ENCODE peak calls at places on chromosome 13, in four cellular contexts. Y, G, D and N are unnamed samples.

GRCh38 chr13:75704942-75705320 is 68.8 kb downstream of the LMO7 start:
- DNase-seq in Y (no peak), G (no peak), D (no peak), N (no peak)

GRCh38 chr13:101514695-101515275 is 62.3 kb downstream of the ITGBL1 start:
- DNase-seq in Y (no peak), G (peak; percentile 68), D (peak; percentile 48), N (no peak)

GRCh38 chr13:112908342-112908741 is 60.7 kb upstream of the MCF2L start:
- DNase-seq in Y (no peak), G (no peak), D (no peak), N (no peak)

GRCh38 chr13:92136449-92137180 is 738.2 kb downstream of the GPC5 start:
- DNase-seq in Y (no peak), G (no peak), D (no peak), N (no peak)

GRCh38 chr13:44763604-44764311 is 187.6 kb upstream of the TSC22D1 start:
- DNase-seq in Y (no peak), G (no peak), D (no peak), N (no peak)

GRCh38 chr13:89307278-89307677 is 1636.1 kb downstream of the SLITRK5 start:
- DNase-seq in Y (no peak), G (no peak), D (no peak), N (no peak)

GRCh38 chr13:50989476-50989875 is 79.9 kb downstream of the RNASEH2B start:
- DNase-seq in Y (no peak), G (no peak), D (no peak), N (no peak)

GRCh38 chr13:74931698-74932433 is 550.1 kb downstream of the TBC1D4 start:
- DNase-seq in Y (no peak), G (no peak), D (no peak), N (no peak)

GRCh38 chr13:45178349-45179142 is 22.3 kb downstream of the KCTD4 start:
- DNase-seq in Y (no peak), G (peak; percentile 93), D (no peak), N (no peak)

GRCh38 chr13:74136089-74136658 is 2.0 kb upstream of the KLF12 start:
- DNase-seq in Y (no peak), G (peak; percentile 62), D (no peak), N (no peak)

GRCh38 chr13:97249093-97249787 is 27.1 kb downstream of the MBNL2 start:
- DNase-seq in Y (no peak), G (no peak), D (no peak), N (no peak)

GRCh38 chr13:111279253-111279652 is 41.2 kb upstream of the TEX29 start:
- DNase-seq in Y (no peak), G (no peak), D (no peak), N (no peak)

GRCh38 chr13:44040754-44041100 is 161.0 kb downstream of the LACC1 start:
- DNase-seq in Y (no peak), G (peak; percentile 48), D (no peak), N (no peak)

GRCh38 chr13:79231887-79232286 is 174.2 kb downstream of the RBM26 start:
- DNase-seq in Y (no peak), G (no peak), D (no peak), N (no peak)

GRCh38 chr13:28533049-28533436 is 38.1 kb upstream of the FLT1 start:
- DNase-seq in Y (no peak), G (no peak), D (no peak), N (no peak)

GRCh38 chr13:85737952-85738351 is 61.3 kb downstream of the SLITRK6 start:
- DNase-seq in Y (no peak), G (no peak), D (no peak), N (no peak)

GRCh38 chr13:20301391-20302071 is 69.4 kb upstream of the GJB6 start:
- DNase-seq in Y (no peak), G (no peak), D (no peak), N (no peak)

GRCh38 chr13:102139626-102140025 is 262.2 kb downstream of the FGF14 start:
- DNase-seq in Y (no peak), G (no peak), D (no peak), N (no peak)

GRCh38 chr13:91955546-91956355 is 557.3 kb downstream of the GPC5 start:
- DNase-seq in Y (no peak), G (no peak), D (no peak), N (no peak)

GRCh38 chr13:21048901-21049655 is 12.3 kb downstream of the LATS2 start:
- DNase-seq in Y (no peak), G (no peak), D (no peak), N (no peak)

GRCh38 chr13:92074658-92075057 is 676.2 kb downstream of the GPC5 start:
- DNase-seq in Y (no peak), G (no peak), D (no peak), N (no peak)

GRCh38 chr13:29991343-29991742 is 140.9 kb upstream of the UBL3 start:
- DNase-seq in Y (no peak), G (peak; percentile 95), D (peak; percentile 61), N (no peak)

GRCh38 chr13:51995677-51996551 is 15.3 kb downstream of the ATP7B start:
- DNase-seq in Y (no peak), G (no peak), D (no peak), N (no peak)

GRCh38 chr13:30845297-30846214 is 60.5 kb upstream of the MEDAG start:
- DNase-seq in Y (no peak), G (no peak), D (no peak), N (no peak)

GRCh38 chr13:60765700-60766411 is 368.8 kb downstream of the TDRD3 start:
- DNase-seq in Y (no peak), G (no peak), D (no peak), N (no peak)

GRCh38 chr13:40013554-40013953 is 358.1 kb downstream of the COG6 start:
- DNase-seq in Y (no peak), G (no peak), D (no peak), N (no peak)

GRCh38 chr13:41751734-41752445 is 209.0 kb downstream of the VWA8 start:
- DNase-seq in Y (no peak), G (no peak), D (no peak), N (no peak)
- TF ChIP-seq CTCF in Y (no peak), G (no peak), D (no peak), N (no peak)

DNA sequence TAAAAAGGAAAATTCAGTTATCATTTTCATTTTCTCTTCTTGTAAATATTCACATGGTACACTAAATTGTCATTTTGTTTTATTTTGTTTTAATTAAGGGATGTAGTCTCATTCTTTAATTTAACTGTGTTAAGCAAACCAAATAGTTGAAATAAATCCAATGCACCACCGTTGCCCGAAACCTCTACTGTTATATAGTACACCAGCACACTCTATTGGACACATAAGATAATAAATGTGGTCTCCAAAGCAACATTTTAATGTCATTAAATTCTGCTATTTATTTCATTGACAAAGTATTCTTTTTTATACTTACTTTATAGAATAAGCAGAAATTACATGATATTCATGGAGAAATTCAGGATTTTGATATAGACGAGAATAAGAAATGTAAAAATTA is 156.4 kb upstream of the FREM2 start:
- DNase-seq in Y (no peak), G (peak; percentile 1), D (peak; percentile 2), N (no peak)
- TF ChIP-seq CTCF in Y (no peak), G (peak; percentile 32), D (peak; percentile 18), N (no peak)

GRCh38 chr13:48644951-48645350 is 8.8 kb upstream of the CYSLTR2 start:
- DNase-seq in Y (no peak), G (no peak), D (no peak), N (no peak)

GRCh38 chr13:48648446-48648845 is 5.3 kb upstream of the CYSLTR2 start:
- DNase-seq in Y (no peak), G (no peak), D (no peak), N (no peak)

GRCh38 chr13:48645845-48646244 is 7.9 kb upstream of the CYSLTR2 start:
- DNase-seq in Y (no peak), G (no peak), D (no peak), N (no peak)

GRCh38 chr13:48646791-48647190 is 6.9 kb upstream of the CYSLTR2 start:
- DNase-seq in Y (no peak), G (no peak), D (no peak), N (no peak)

DNA sequence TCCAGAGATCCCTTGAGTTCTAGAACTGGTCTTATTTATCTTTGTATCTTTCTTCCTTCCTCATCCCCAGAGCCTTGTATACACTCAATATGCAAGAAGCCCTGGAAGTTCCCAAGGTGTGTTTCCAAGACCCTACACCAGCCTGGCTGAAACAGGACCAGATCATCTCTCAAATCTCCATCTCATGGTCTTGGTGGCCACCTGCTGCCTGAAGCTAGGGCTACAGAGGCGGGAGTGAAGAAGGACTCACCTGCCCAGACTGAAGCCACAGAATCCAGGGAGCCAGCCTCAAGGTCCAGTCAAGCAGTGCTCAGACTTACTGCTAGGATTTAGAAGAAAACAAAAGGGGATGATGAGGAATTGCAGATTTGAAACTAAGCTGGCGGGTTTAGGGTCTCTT is 6.1 kb upstream of the CYSLTR2 start:
- DNase-seq in Y (no peak), G (no peak), D (no peak), N (no peak)
- TF ChIP-seq CTCF in Y (no peak), G (no peak), D (no peak), N (no peak)

DNA sequence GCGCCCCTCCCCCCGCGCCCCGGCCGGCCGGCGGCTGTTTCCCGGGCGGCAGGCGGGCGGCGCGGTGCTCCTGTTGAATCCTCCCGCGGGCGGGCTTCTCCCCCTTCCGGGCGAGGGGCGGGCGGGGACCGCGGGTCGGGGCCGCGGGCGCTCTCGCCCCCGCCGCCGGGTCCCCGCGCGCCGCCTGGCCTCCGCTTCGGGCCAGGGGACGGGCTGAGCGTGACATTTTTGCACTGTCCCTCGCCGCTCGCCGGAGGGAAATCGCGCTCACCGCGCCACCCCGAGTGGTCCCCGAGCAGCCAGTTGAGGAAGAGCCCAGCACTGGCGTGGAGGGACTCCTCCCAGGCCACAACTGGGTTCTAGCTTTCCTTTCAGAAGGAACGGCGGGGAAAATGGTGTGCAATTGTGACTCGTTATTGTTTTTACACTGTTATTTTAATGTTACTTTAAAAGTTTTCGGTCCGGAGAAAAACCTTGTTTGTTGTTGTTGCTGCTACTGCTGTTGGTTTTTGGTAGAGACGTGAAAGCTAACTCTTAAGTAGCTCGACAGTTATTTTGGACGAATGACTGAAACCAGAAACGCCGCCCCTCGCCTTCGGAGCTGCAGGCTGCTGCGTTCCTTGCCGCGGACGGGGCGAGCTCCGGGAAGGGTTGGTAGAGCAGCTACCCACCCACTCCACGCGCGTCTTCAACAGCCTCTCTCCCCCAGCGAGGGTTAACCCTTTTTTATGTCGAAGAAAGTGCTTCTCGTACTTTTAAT is 942 bp downstream of the PDS5B start:
- DNase-seq in Y (peak; percentile 9), G (peak; percentile 62), D (no peak), N (peak; percentile 48)
- TF ChIP-seq CTCF in Y (no peak), G (no peak), D (no peak), N (no peak)

GRCh38 chr13:94175076-94175475 is 304.4 kb downstream of the DCT start:
- DNase-seq in Y (no peak), G (no peak), D (no peak), N (no peak)

GRCh38 chr13:94176576-94176975 is 302.9 kb downstream of the DCT start:
- DNase-seq in Y (no peak), G (no peak), D (no peak), N (no peak)

GRCh38 chr13:94169783-94170513 is 309.5 kb downstream of the DCT start:
- DNase-seq in Y (no peak), G (no peak), D (no peak), N (no peak)

GRCh38 chr13:94174009-94174408 is 305.5 kb downstream of the DCT start:
- DNase-seq in Y (no peak), G (no peak), D (no peak), N (no peak)

GRCh38 chr13:94173312-94173854 is 306.1 kb downstream of the DCT start:
- DNase-seq in Y (no peak), G (peak; percentile 86), D (no peak), N (no peak)
- TF ChIP-seq CTCF in Y (no peak), G (peak; percentile 41), D (no peak), N (no peak)

GRCh38 chr13:114043421-114044053 is 69.7 kb upstream of the C13orf46 start:
- DNase-seq in Y (peak; percentile 21), G (peak; percentile 95), D (peak; percentile 79), N (no peak)
- TF ChIP-seq CTCF in Y (no peak), G (peak; percentile 57), D (no peak), N (no peak)

GRCh38 chr13:55244991-55245644 is 1895.6 kb upstream of the PRR20A start:
- DNase-seq in Y (no peak), G (no peak), D (no peak), N (no peak)
- TF ChIP-seq CTCF in Y (no peak), G (no peak), D (no peak), N (no peak)